ENCODE peak calls at places on chromosomes 16 and 17, in six cellular contexts. G, Z, O, L, P and U are unnamed samples.

GRCh38 chr17:77952368-77952767 is 6.1 kb upstream of the TNRC6C start:
- DNase-seq in G (no peak), Z (no peak), O (no peak), L (no peak), P (no peak), U (no peak)

GRCh38 chr16:2483160-2483559 is 8.2 kb downstream of the TBC1D24 start:
- DNase-seq in G (no peak), Z (no peak), O (no peak), L (no peak), P (no peak), U (no peak)

GRCh38 chr17:37608369-37609169 is 649 bp downstream of the SYNRG start:
- DNase-seq in G (peak), Z (no peak), O (peak), L (peak), P (peak), U (no peak)

GRCh38 chr17:43842975-43843325 is 4.0 kb upstream of the CD300LG start:
- DNase-seq in G (no peak), Z (no peak), O (no peak), L (no peak), P (no peak), U (no peak)

GRCh38 chr16:75591001-75591852 is 25.0 kb downstream of the GABARAPL2 start:
- DNase-seq in G (peak), Z (peak), O (peak), L (peak), P (peak), U (no peak)

GRCh38 chr17:36534117-36534880 is at the start of gene MYO19:
- DNase-seq in G (no peak), Z (peak), O (peak), L (peak), P (peak), U (peak)

GRCh38 chr17:62703776-62704380 is 76.4 kb downstream of the MRC2 start:
- DNase-seq in G (no peak), Z (peak), O (peak), L (peak), P (no peak), U (no peak)

GRCh38 chr16:80518436-80518835 is 22.4 kb upstream of the DYNLRB2 start:
- DNase-seq in G (no peak), Z (no peak), O (no peak), L (no peak), P (no peak), U (peak)

GRCh38 chr16:55662641-55663040 is 6.9 kb downstream of the SLC6A2 start:
- DNase-seq in G (no peak), Z (peak), O (no peak), L (no peak), P (no peak), U (no peak)

GRCh38 chr16:77277571-77277970 is 78.4 kb downstream of the SYCE1L start:
- DNase-seq in G (no peak), Z (no peak), O (no peak), L (no peak), P (no peak), U (no peak)

GRCh38 chr16:58850019-58850626 is 116.0 kb upstream of the GOT2 start:
- DNase-seq in G (no peak), Z (no peak), O (no peak), L (no peak), P (no peak), U (no peak)

GRCh38 chr16:46736695-46737094 is 11.4 kb downstream of the MYLK3 start:
- DNase-seq in G (no peak), Z (no peak), O (peak), L (no peak), P (no peak), U (no peak)

GRCh38 chr16:23206986-23207385 is 24.4 kb downstream of the SCNN1G start:
- DNase-seq in G (no peak), Z (no peak), O (no peak), L (no peak), P (no peak), U (no peak)

GRCh38 chr16:85417156-85417860 is 195.8 kb upstream of the GSE1 start:
- DNase-seq in G (no peak), Z (no peak), O (no peak), L (no peak), P (no peak), U (no peak)

GRCh38 chr16:57092786-57093301 is 461 bp downstream of the CPNE2 start:
- DNase-seq in G (no peak), Z (no peak), O (peak), L (no peak), P (no peak), U (no peak)

GRCh38 chr16:12146966-12147365 is 170.4 kb downstream of the SNX29 start:
- DNase-seq in G (no peak), Z (no peak), O (no peak), L (no peak), P (no peak), U (no peak)

GRCh38 chr16:48426244-48427135 is 41.3 kb upstream of the SIAH1 start:
- DNase-seq in G (no peak), Z (no peak), O (peak), L (peak), P (no peak), U (no peak)

GRCh38 chr16:66402591-66403230 is 24.4 kb upstream of the BEAN1 start:
- DNase-seq in G (no peak), Z (no peak), O (no peak), L (no peak), P (no peak), U (no peak)

GRCh38 chr16:85900031-85900792 is 1.2 kb downstream of the IRF8 start:
- DNase-seq in G (no peak), Z (no peak), O (no peak), L (no peak), P (no peak), U (no peak)

GRCh38 chr17:15957206-15957605 is 12.3 kb downstream of the ADORA2B start:
- DNase-seq in G (no peak), Z (no peak), O (no peak), L (no peak), P (no peak), U (no peak)

GRCh38 chr16:88826070-88826840 is 14.5 kb upstream of the APRT start:
- DNase-seq in G (no peak), Z (no peak), O (no peak), L (no peak), P (no peak), U (no peak)

GRCh38 chr17:78748048-78748729 is 33.9 kb downstream of the CYTH1 start:
- DNase-seq in G (no peak), Z (no peak), O (no peak), L (no peak), P (no peak), U (no peak)

DNA sequence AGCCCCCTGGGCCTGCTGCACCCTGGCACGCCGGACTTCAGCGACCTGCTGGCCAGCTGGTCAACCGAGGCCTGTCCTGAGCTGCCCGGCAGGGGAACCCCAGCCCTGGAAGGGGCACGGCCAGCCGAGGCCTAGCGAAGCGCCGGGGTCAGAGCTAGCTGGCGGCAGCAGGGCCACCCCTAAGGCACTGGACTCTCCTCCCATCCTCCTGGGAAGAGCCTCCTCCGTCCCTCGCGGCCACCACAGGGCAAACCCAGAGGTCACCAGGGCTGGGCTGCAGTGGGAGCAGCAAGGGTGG is 2.3 kb downstream of the PERCC1 start:
- DNase-seq in G (no peak), Z (no peak), O (no peak), L (no peak), P (no peak), U (no peak)
- H3K27ac ChIP-seq in G (no peak), Z (peak), O (no peak), L (no peak), P (no peak), U (no peak)

DNA sequence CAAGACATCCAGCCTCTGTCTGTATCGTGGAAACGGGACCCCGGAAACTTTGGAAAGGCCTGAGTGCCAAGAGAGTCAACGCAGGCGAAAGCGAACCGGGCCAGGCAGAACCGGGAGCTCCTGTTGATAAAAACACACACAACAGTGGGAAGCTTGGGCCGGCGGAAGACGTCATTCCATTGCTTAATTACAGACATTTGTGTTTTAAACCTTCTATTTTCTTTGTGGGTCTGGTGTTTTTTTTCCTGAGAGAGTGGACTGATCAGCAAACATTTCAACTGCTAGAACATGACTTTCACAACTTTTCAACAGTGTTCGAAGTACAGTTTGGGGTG is 879 bp upstream of the RNF157 start:
- DNase-seq in G (no peak), Z (no peak), O (no peak), L (peak), P (no peak), U (no peak)
- H3K27ac ChIP-seq in G (no peak), Z (peak), O (no peak), L (no peak), P (no peak), U (no peak)

GRCh38 chr16:64657316-64658011 is 464.4 kb downstream of the CDH11 start:
- DNase-seq in G (no peak), Z (no peak), O (peak), L (no peak), P (peak), U (peak)

GRCh38 chr16:64659863-64660262 is 462.0 kb downstream of the CDH11 start:
- DNase-seq in G (no peak), Z (no peak), O (no peak), L (no peak), P (no peak), U (no peak)

GRCh38 chr16:64656471-64656870 is 465.4 kb downstream of the CDH11 start:
- DNase-seq in G (no peak), Z (no peak), O (no peak), L (no peak), P (peak), U (no peak)

GRCh38 chr16:64648282-64648681 is 473.6 kb downstream of the CDH11 start:
- DNase-seq in G (no peak), Z (no peak), O (no peak), L (no peak), P (no peak), U (no peak)

DNA sequence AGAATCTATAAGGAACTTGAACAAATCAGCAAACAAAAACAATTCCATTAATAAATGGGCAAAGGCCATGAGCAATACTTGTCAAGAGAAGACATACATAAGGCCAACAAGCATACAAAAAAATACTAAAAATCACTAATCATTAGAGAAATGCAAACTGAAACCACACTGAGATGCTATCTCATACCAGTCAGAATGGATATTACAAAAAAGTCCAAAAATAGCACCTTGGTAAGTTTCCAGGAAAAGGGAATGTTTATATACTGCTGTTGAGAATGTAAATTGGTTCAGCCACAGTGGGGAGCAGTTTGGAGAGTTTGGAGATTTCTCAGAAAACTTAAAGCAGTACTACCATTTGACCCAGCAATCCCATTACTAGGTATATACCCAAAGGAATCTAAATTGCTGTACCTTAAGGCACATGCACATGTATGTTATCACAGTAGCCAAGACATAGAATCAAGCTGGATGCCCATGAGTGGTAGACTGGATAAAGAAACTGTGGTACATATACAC is 467.7 kb downstream of the CDH11 start:
- DNase-seq in G (no peak), Z (no peak), O (peak), L (peak), P (peak), U (no peak)
- H3K27ac ChIP-seq in G (no peak), Z (no peak), O (no peak), L (no peak), P (no peak), U (no peak)

DNA sequence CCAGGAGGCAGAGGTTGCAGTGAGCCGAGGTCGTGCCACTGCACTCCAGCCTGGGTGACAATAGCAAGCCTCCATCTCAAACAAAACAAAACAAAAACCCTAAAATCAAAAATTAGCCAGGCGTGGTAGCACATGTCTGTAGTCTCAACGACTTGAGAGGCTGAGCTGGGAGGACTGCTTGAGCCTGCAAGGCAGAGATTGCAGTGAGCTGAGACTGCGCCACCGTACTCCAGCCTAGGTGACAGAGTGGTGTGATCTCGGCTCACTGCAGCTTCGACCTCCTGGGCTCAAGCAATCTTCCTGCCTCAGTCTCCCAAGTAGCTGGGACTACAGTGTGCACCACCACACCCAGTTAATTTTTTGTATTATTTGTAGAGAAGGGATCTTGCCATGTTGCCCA is 87.6 kb downstream of the MYH11 start:
- DNase-seq in G (no peak), Z (no peak), O (no peak), L (no peak), P (no peak), U (no peak)
- H3K27ac ChIP-seq in G (peak), Z (no peak), O (no peak), L (no peak), P (no peak), U (no peak)

GRCh38 chr16:30942421-30942796 is 6.5 kb upstream of the ORAI3 start:
- DNase-seq in G (no peak), Z (no peak), O (no peak), L (no peak), P (no peak), U (no peak)
- H3K27ac ChIP-seq in G (no peak), Z (no peak), O (no peak), L (no peak), P (no peak), U (peak)

DNA sequence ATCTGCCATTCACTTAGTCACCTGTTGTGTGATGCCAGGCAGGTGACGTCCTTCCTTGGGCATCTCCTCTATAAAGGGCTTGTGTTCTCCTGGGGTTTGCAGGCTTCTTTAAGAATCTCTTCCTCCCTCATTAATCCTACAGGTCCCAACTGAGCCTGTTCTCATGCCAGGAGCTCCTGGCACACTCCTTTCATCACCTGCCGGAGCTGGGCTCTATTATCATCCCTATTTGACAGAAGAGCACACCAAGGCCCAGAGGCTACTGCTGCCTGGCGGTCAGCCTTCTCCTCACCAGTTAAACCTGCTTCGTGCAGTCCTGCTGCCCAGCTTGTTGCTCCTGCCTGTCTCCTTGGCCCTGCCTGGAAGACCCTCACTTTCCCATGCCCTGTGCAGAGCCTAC is 51.2 kb downstream of the RAI1 start:
- DNase-seq in G (no peak), Z (no peak), O (no peak), L (no peak), P (no peak), U (no peak)
- H3K27ac ChIP-seq in G (no peak), Z (no peak), O (no peak), L (no peak), P (no peak), U (peak)